ENCODE peak calls at places on chromosomes 5 and 9, in ten cellular contexts. X is Right ventricle myocardium superior; A is right cardiac atrium; P is activated B cell treated with CpG ODN at 0.5 μM for 24 hours; Y is left ventricle myocardium superior; T is stimulated activated naive CD8-positive, alpha-beta T cell treated with anti-CD3 and anti-CD28 coated beads, Interleukin-15, amount 100 ng/mL, for 72 hours; O is CD8-positive, alpha-beta T cell; F is upper lobe of right lung; H is activated T-cell treated with anti-CD3 and anti-CD28 coated beads, Interleukin-2, amount 50 U/mL, for 4 hours; M is heart right ventricle. R is an unnamed sample.

GRCh38 chr9:72309366-72310133 is 55.5 kb downstream of the ZFAND5 start:
- ATAC-seq in H (no peak), A (no peak), F (no peak), Y (no peak), T (no peak), M (no peak), P (no peak), O (no peak), X (no peak), R (no peak)

GRCh38 chr5:159734366-159734765 is 181.9 kb upstream of the ADRA1B start:
- ATAC-seq in T (no peak), X (no peak), O (no peak), M (no peak), P (peak), Y (no peak), F (no peak), H (no peak), A (no peak), R (no peak)

GRCh38 chr5:132258102-132259060 is 885 bp downstream of the PDLIM4 start:
- ATAC-seq in P (no peak), M (peak), X (peak), A (peak), H (no peak), Y (peak), O (no peak), T (no peak), F (no peak), R (no peak)

GRCh38 chr9:93577940-93578682 is 1.7 kb downstream of the PHF2 start:
- ATAC-seq in F (no peak), H (no peak), X (peak), Y (peak), O (no peak), M (no peak), A (peak), T (no peak), P (no peak), R (no peak)

GRCh38 chr9:109759584-109759983 is 20.4 kb upstream of the PALM2AKAP2 start:
- ATAC-seq in O (no peak), X (no peak), P (no peak), A (no peak), H (no peak), Y (no peak), F (no peak), M (no peak), T (no peak), R (no peak)

GRCh38 chr9:97535771-97536170 is 34.3 kb downstream of the TMOD1 start:
- ATAC-seq in H (no peak), P (no peak), F (no peak), T (no peak), X (peak), O (no peak), Y (peak), M (no peak), A (peak), R (no peak)

GRCh38 chr5:139752506-139753350 is 42.9 kb upstream of the PSD2 start:
- ATAC-seq in M (no peak), X (no peak), H (peak), F (no peak), Y (no peak), O (no peak), P (no peak), A (no peak), T (no peak), R (no peak)

GRCh38 chr5:177301503-177302165 is 1.9 kb downstream of the RAB24 start:
- ATAC-seq in X (no peak), M (no peak), P (peak), H (no peak), O (no peak), Y (no peak), F (peak), A (no peak), T (no peak), R (peak)

GRCh38 chr5:7747728-7748127 is 103.2 kb downstream of the CFAP90 start:
- ATAC-seq in M (no peak), O (no peak), X (no peak), Y (no peak), F (peak), H (no peak), A (no peak), P (no peak), T (no peak), R (no peak)

GRCh38 chr5:94433393-94434149 is 184.8 kb downstream of the KIAA0825 start:
- ATAC-seq in F (peak), Y (peak), A (peak), H (no peak), P (no peak), O (no peak), T (no peak), M (peak), X (peak), R (no peak)

GRCh38 chr5:151222054-151222768 is 1.7 kb downstream of the CCDC69 start:
- ATAC-seq in Y (peak), X (peak), M (no peak), H (peak), T (peak), F (no peak), A (no peak), P (peak), O (peak), R (no peak)

GRCh38 chr9:133375724-133376654 is at the start of the genes STKLD1 and SURF4:
- ATAC-seq in T (peak), P (peak), Y (peak), O (peak), F (peak), A (peak), H (peak), M (peak), X (peak), R (peak)